ENCODE peak calls at places on chromosome 6, in six cellular contexts. T is stomach, L is breast epithelium, K is DND-41, N is esophagus muscularis mucosa, B is psoas muscle. H is an unnamed sample.

GRCh38 chr6:35363293-35363750 is 21.0 kb downstream of the PPARD start:
- DNase-seq in K (no peak), L (no peak), N (no peak), T (no peak), B (peak; percentile 78), H (no peak)

GRCh38 chr6:17012421-17013225 is 89.2 kb upstream of the STMND1 start:
- DNase-seq in L (no peak), N (peak; percentile 92), T (no peak), K (no peak), B (no peak), H (no peak)

GRCh38 chr6:93621400-93621799 is 202.0 kb upstream of the EPHA7 start:
- DNase-seq in L (no peak), T (no peak), N (no peak), K (no peak), B (no peak), H (no peak)

GRCh38 chr6:170243791-170244291 is 47.0 kb downstream of the DLL1 start:
- DNase-seq in K (no peak), T (no peak), B (no peak), L (no peak), N (no peak), H (no peak)

GRCh38 chr6:169725270-169726048 is 1.2 kb upstream of the PHF10 start:
- DNase-seq in K (peak; percentile 16), B (peak; percentile 84), N (peak; percentile 92), L (no peak), T (peak; percentile 65), H (peak; percentile 55)

GRCh38 chr6:42001506-42001905 is 48.8 kb upstream of the TAF8 start:
- DNase-seq in K (peak; percentile 26), B (no peak), T (no peak), L (no peak), N (no peak), H (no peak)

GRCh38 chr6:37725967-37726366 is 28.3 kb upstream of the MDGA1 start:
- DNase-seq in N (no peak), L (no peak), K (no peak), T (no peak), B (no peak), H (no peak)

GRCh38 chr6:41732601-41733348 is 2.6 kb downstream of the TFEB start:
- DNase-seq in N (no peak), L (no peak), B (peak; percentile 77), K (no peak), T (peak; percentile 41), H (peak; percentile 86)

GRCh38 chr6:10991115-10991514 is 53.0 kb downstream of the ELOVL2 start:
- DNase-seq in T (no peak), K (no peak), B (no peak), L (no peak), N (no peak), H (no peak)

GRCh38 chr6:17710331-17710730 is 3.6 kb upstream of the NUP153 start:
- DNase-seq in B (no peak), K (no peak), T (no peak), N (no peak), L (no peak), H (no peak)

GRCh38 chr6:36180126-36180525 is 16.4 kb upstream of the BRPF3 start:
- DNase-seq in T (no peak), N (no peak), K (no peak), B (no peak), L (no peak), H (no peak)

GRCh38 chr6:90350689-90351554 is 54.3 kb upstream of the BACH2 start:
- DNase-seq in K (peak; percentile 70), T (no peak), N (no peak), B (no peak), L (no peak), H (peak; percentile 63)

GRCh38 chr6:16985484-16986284 is 116.2 kb upstream of the STMND1 start:
- DNase-seq in N (no peak), L (no peak), B (no peak), T (no peak), K (no peak), H (no peak)

GRCh38 chr6:41636803-41637178 is 1.5 kb upstream of the MDFI start:
- DNase-seq in N (no peak), T (peak; percentile 82), K (no peak), B (no peak), L (peak; percentile 85), H (no peak)

GRCh38 chr6:43113431-43114260 is 37.5 kb downstream of the PTK7 start:
- DNase-seq in T (no peak), K (no peak), N (no peak), L (no peak), B (no peak), H (no peak)

GRCh38 chr6:144158133-144158532 is 7.8 kb downstream of the STX11 start:
- DNase-seq in L (no peak), N (no peak), K (no peak), B (no peak), T (no peak), H (no peak)

GRCh38 chr6:1313755-1314503 is 2.0 kb downstream of the FOXQ1 start:
- DNase-seq in L (no peak), B (no peak), N (no peak), T (peak; percentile 75), K (no peak), H (peak; percentile 39)

GRCh38 chr6:32952817-32953739 is at the start of gene HLA-DMA:
- DNase-seq in K (peak; percentile 61), T (peak; percentile 93), B (peak; percentile 89), L (peak; percentile 86), N (peak; percentile 97), H (peak; percentile 83)

GRCh38 chr6:125839471-125839870 is 48.7 kb downstream of the NCOA7 start:
- DNase-seq in L (no peak), B (no peak), T (no peak), N (no peak), K (no peak), H (no peak)

GRCh38 chr6:121510568-121511177 is 75.2 kb downstream of the GJA1 start:
- DNase-seq in T (no peak), B (no peak), N (no peak), K (no peak), L (no peak), H (no peak)

GRCh38 chr6:113375950-113376846 is 480.9 kb upstream of the MARCKS start:
- DNase-seq in N (no peak), L (no peak), K (no peak), B (no peak), T (no peak), H (no peak)
- TF ChIP-seq CTCF in N (no peak), L (no peak), K (no peak), B (no peak), T (no peak), H (no peak)

GRCh38 chr6:5398530-5398929 is 137.2 kb downstream of the FARS2 start:
- DNase-seq in N (no peak), T (no peak), L (no peak), B (no peak), K (no peak), H (peak; percentile 54)
- TF ChIP-seq CTCF in N (peak; percentile 22), T (peak; percentile 32), L (no peak), B (peak; percentile 43), K (peak; percentile 37), H (peak; percentile 62)

GRCh38 chr6:106084973-106085686 is 1.0 kb upstream of the PRDM1 start:
- DNase-seq in T (no peak), K (no peak), N (peak; percentile 31), B (no peak), L (no peak), H (no peak)

GRCh38 chr6:106085687-106085983 is 501 bp upstream of the PRDM1 start:
- DNase-seq in T (no peak), N (no peak), B (no peak), L (no peak), K (no peak), H (no peak)

GRCh38 chr6:106083618-106084017 is 2.5 kb upstream of the PRDM1 start:
- DNase-seq in K (peak; percentile 43), L (no peak), N (peak; percentile 29), T (no peak), B (no peak), H (no peak)

GRCh38 chr6:106082735-106083398 is 3.3 kb upstream of the PRDM1 start:
- DNase-seq in B (no peak), K (peak; percentile 82), N (peak; percentile 64), L (no peak), T (no peak), H (no peak)

DNA sequence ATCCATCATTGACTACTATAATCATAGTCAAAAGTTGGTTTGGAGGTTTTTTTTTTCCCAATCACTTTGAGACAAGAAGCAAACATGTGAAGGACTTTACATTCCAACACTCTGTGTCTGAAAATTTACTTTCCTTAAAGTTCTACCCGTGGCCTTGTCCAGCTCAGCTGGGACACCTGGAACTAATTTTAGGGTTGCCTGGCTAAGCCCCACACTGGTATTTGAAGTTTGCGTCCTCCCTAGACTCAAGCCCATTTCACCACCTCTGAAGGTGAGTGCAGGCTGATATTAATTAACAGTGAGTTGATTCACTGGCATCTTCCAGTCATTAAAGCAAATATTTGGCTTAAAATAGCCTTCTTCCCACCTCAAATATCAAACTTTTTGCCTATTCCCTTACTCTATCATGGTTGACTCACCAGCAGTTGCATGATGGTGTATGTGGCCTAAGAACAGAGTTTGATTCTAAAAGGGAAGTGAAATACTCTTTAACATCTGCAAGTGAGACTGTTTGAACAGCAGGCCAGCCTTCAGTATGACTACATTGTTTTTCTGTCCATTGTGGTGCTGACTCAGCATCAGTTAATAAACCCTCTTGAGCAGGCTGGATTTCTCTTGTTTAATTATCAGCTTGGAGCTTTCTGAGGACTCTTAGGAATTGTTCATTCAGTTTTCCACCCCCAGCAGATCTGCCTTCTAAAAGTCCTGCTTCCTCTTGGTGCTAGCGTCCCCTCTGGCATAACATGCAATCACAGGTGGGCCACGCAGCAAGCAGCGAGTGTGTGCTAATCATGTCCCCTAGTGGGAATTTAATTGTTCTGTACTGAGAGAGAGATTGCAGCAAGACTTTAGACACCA is 1.8 kb upstream of the PRDM1 start:
- DNase-seq in N (peak; percentile 66), T (no peak), L (no peak), K (peak; percentile 69), B (peak; percentile 73), H (no peak)
- TF ChIP-seq CTCF in N (no peak), T (no peak), L (peak; percentile 37), K (peak; percentile 87), B (no peak), H (no peak)

DNA sequence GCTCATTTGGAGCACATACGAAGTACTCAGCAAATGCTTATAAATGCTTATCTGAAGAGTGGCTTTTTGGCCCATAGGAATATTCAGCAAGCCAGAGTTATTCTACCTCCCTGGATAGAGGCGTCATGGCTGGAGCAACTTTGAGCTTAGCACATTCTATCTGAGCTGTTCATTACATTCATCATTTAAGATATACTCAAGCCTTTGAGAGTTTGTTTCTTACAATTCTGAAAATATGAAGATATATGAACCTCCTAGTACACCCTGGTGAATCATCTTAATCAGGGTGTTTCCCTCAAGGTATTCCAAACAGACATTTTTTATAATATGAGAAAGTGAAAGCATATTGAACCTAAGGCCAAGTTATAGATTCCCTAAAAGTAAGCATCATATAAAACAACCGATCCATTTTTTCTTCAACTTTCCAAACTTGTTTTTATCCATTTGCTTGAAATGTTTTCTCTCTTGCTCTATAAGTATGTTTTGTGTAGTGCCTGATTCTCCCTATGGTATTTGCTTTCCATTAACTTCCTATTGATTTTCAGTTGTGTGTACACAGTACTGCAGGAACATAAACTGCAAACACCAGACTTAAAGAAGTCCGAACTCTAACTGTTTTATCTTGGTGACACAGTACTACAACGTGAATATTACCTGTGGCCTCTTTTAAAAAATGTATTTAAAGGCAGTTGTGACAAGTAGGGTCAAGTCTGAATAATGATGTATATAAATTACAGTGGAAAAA is 139.7 kb upstream of the PTPRK start:
- DNase-seq in T (no peak), K (no peak), B (no peak), L (no peak), N (no peak), H (no peak)
- TF ChIP-seq CTCF in T (no peak), K (no peak), B (no peak), L (no peak), N (no peak), H (no peak)

GRCh38 chr6:150598401-150598800 is 1.3 kb upstream of the PLEKHG1 start:
- DNase-seq in L (no peak), B (no peak), N (no peak), T (no peak), K (no peak), H (no peak)
- TF ChIP-seq CTCF in L (no peak), B (no peak), N (no peak), T (no peak), K (no peak), H (no peak)

H was measured in activated CD8-positive, alpha-beta T cell treated with anti-CD3 and anti-CD28 coated beads for 36 hours.